ENCODE peak calls at places on chromosomes 4 and X, in ten cellular contexts. V is RWPE1, Q is AG09319, B is AG04450, M is PC-3, L is hepatocyte, R is AG09309, D is tibial nerve, U is fibroblast of lung, Y is left ventricle myocardium inferior. H is an unnamed sample.

GRCh38 chr4:185932491-185932890 is 120.5 kb upstream of the SORBS2 start:
- DNase-seq in V (no peak), Q (no peak), B (no peak), M (no peak), L (no peak), R (no peak), D (no peak), U (no peak), Y (no peak), H (no peak)

GRCh38 chrX:154020500-154021115 is 906 bp upstream of the IRAK1 start:
- DNase-seq in V (no peak), Q (no peak), B (no peak), M (no peak), L (no peak), R (no peak), D (no peak), U (no peak), Y (no peak), H (no peak)

GRCh38 chrX:118420462-118420861 is 74.6 kb downstream of the WDR44 start:
- DNase-seq in V (peak; percentile 2), Q (peak; percentile 3), B (peak; percentile 1), M (no peak), L (peak; percentile 28), R (no peak), D (no peak), U (peak; percentile 41), Y (no peak), H (no peak)

GRCh38 chr4:10083861-10084641 is 32.5 kb downstream of the WDR1 start:
- DNase-seq in V (no peak), Q (no peak), B (no peak), M (no peak), L (no peak), R (no peak), D (no peak), U (no peak), Y (peak; percentile 39), H (no peak)

GRCh38 chr4:169663894-169664293 is 43.5 kb downstream of the CLCN3 start:
- DNase-seq in V (no peak), Q (no peak), B (no peak), M (no peak), L (peak; percentile 20), R (no peak), D (no peak), U (no peak), Y (no peak), H (no peak)

GRCh38 chrX:15566244-15566643 is 34.5 kb downstream of the ACE2 start:
- DNase-seq in V (no peak), Q (no peak), B (no peak), M (peak; percentile 19), L (no peak), R (no peak), D (no peak), U (no peak), Y (no peak), H (no peak)

GRCh38 chrX:80808160-80808735 is 1.4 kb downstream of the BRWD3 start:
- DNase-seq in V (peak; percentile 88), Q (peak; percentile 35), B (peak; percentile 16), M (peak; percentile 80), L (peak; percentile 74), R (no peak), D (peak; percentile 88), U (peak; percentile 71), Y (peak; percentile 68), H (peak; percentile 43)

GRCh38 chrX:76109654-76110053 is 63.2 kb upstream of the PBDC1 start:
- DNase-seq in V (peak; percentile 5), Q (no peak), B (no peak), M (no peak), L (no peak), R (no peak), D (no peak), U (no peak), Y (no peak), H (no peak)

GRCh38 chr4:76950052-76950845 is 697 bp downstream of the SEPTIN11 start:
- DNase-seq in V (peak; percentile 38), Q (no peak), B (no peak), M (peak; percentile 16), L (peak; percentile 65), R (no peak), D (peak; percentile 47), U (peak; percentile 60), Y (peak; percentile 63), H (no peak)

GRCh38 chrX:78979789-78980464 is 34.7 kb downstream of the P2RY10 start:
- DNase-seq in V (no peak), Q (no peak), B (no peak), M (peak; percentile 28), L (no peak), R (no peak), D (no peak), U (no peak), Y (no peak), H (no peak)

GRCh38 chr4:133081246-133081645 is 67.8 kb upstream of the PCDH10 start:
- DNase-seq in V (no peak), Q (no peak), B (no peak), M (no peak), L (no peak), R (no peak), D (no peak), U (no peak), Y (no peak), H (no peak)

GRCh38 chr4:141003193-141003592 is 130.1 kb downstream of the RNF150 start:
- DNase-seq in V (no peak), Q (no peak), B (no peak), M (no peak), L (no peak), R (no peak), D (no peak), U (no peak), Y (no peak), H (no peak)

GRCh38 chrX:107573016-107573415 is 55.3 kb upstream of the PRPS1 start:
- DNase-seq in V (no peak), Q (no peak), B (no peak), M (no peak), L (no peak), R (no peak), D (no peak), U (no peak), Y (no peak), H (no peak)
- TF ChIP-seq CTCF in V (no peak), Q (no peak), B (no peak), M (no peak), L (no peak), R (no peak), D (no peak), U (no peak), Y (no peak), H (no peak)

DNA sequence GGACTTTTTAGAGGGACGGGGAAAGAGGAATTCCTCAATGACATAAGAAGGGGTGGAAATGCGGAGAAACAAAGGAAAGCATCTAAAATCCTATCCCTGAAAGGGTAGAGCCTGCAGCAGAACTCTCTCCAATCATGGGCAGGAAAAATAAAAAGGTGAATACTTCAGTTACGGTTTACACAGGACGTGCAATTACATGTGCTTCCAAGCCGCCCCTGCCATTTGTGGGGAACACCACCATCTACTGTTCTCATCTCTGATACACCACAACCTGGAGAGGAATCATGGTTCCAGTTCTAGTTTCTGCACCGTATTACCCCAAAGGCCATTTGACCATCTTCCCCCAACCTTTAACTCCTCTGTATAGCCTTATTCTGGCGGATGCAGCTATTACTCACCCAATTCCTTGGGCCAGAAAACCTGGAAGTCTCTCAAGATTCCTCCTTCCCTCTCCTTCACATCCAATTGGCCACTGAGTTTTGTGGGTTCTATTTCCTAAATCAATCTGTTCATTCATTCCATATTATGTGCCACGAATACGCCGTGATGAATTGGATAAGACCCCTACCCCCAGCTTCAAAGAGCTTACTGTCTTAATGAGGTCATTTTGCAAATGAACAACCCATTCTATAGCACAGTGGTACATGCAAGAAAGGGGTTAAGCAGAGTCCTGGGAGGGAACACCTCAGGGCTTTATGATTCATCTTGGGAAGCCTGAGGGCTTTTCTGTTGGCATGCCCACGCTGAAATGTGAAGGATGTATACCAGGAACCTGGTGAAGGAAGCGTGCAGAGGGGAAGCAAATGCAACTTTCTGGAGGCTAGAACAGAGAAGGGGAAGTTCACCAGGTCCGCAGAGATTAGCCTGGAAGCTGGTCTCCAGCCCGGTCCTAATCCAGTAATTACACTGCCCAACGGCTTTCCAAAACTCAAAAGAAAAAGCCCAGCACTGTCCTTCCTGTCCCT is 1.4 kb upstream of the MSL3 start:
- DNase-seq in V (no peak), Q (no peak), B (no peak), M (peak; percentile 56), L (peak; percentile 16), R (no peak), D (no peak), U (no peak), Y (no peak), H (no peak)
- TF ChIP-seq CTCF in V (no peak), Q (no peak), B (no peak), M (no peak), L (no peak), R (no peak), D (no peak), U (no peak), Y (no peak), H (no peak)

GRCh38 chr4:70624226-70624793 is 4.2 kb upstream of the ENAM start:
- DNase-seq in V (no peak), Q (no peak), B (no peak), M (peak; percentile 16), L (no peak), R (no peak), D (no peak), U (no peak), Y (no peak), H (no peak)

GRCh38 chr4:70628444-70628843 is at the start of gene ENAM:
- DNase-seq in V (no peak), Q (no peak), B (no peak), M (no peak), L (no peak), R (no peak), D (no peak), U (no peak), Y (no peak), H (no peak)

GRCh38 chr4:70630162-70630561 is 1.6 kb downstream of the ENAM start:
- DNase-seq in V (no peak), Q (no peak), B (no peak), M (no peak), L (no peak), R (no peak), D (no peak), U (no peak), Y (no peak), H (no peak)

GRCh38 chr4:70629469-70630090 is 1.0 kb downstream of the ENAM start:
- DNase-seq in V (no peak), Q (no peak), B (no peak), M (no peak), L (no peak), R (no peak), D (no peak), U (no peak), Y (no peak), H (no peak)

DNA sequence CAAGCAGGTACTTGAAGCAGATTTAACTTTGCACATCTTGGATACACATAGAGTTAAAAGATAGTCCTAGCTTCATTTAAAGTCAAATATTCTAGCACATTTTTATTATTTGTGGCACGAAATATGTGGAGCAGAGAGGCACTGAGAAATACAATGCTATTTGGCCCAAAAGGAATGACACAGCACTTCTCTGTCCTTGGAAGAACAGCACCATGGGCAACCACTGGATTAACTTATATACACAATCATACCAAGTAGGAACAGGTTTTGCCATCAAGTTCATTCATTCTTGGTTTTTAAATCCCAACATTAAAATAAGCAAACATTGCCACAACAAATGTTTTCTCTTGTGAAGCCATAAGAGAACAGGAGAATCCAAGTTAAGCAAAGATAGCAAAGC is 924 bp upstream of the ENAM start:
- DNase-seq in V (no peak), Q (no peak), B (no peak), M (no peak), L (no peak), R (no peak), D (no peak), U (no peak), Y (no peak), H (no peak)
- TF ChIP-seq CTCF in V (no peak), Q (no peak), B (no peak), M (no peak), L (no peak), R (no peak), D (no peak), U (no peak), Y (no peak), H (no peak)

GRCh38 chr4:173192375-173193162 is 24.0 kb downstream of the GALNT7 start:
- DNase-seq in V (no peak), Q (no peak), B (no peak), M (no peak), L (no peak), R (no peak), D (no peak), U (no peak), Y (no peak), H (no peak)
- TF ChIP-seq CTCF in V (no peak), Q (no peak), B (no peak), M (peak; percentile 42), L (no peak), R (no peak), D (no peak), U (no peak), Y (no peak), H (no peak)

H was measured in BJ.